ENCODE peak calls at places on chromosomes 2 and 18, in four cellular contexts. A, L, Z and G are unnamed samples.

GRCh38 chr18:76573325-76574025 is 78.4 kb upstream of the ZNF516 start:
- DNase-seq in A (no peak), Z (no peak), L (no peak), G (no peak)

GRCh38 chr2:62287895-62288589 is 92.1 kb downstream of the B3GNT2 start:
- DNase-seq in L (peak; percentile 76), A (no peak), Z (peak; percentile 73), G (peak; percentile 75)

GRCh38 chr2:29562896-29563295 is 358.5 kb downstream of the ALK start:
- DNase-seq in L (no peak), A (no peak), Z (no peak), G (no peak)

GRCh38 chr2:104890092-104890393 is 36.1 kb downstream of the POU3F3 start:
- DNase-seq in Z (no peak), A (no peak), L (no peak), G (no peak)

GRCh38 chr2:238251331-238251730 is 11.5 kb upstream of the HES6 start:
- DNase-seq in A (no peak), Z (peak; percentile 38), L (no peak), G (no peak)

GRCh38 chr2:44777542-44777941 is 164.0 kb upstream of the SIX3 start:
- DNase-seq in L (no peak), Z (no peak), A (no peak), G (no peak)

GRCh38 chr2:212922701-212923100 is 228.7 kb downstream of the IKZF2 start:
- DNase-seq in L (no peak), A (no peak), Z (no peak), G (no peak)

GRCh38 chr18:49980869-49981268 is 167.5 kb upstream of the ACAA2 start:
- DNase-seq in Z (no peak), L (no peak), A (no peak), G (no peak)

GRCh38 chr2:175275499-175275898 is 94.0 kb upstream of the ATP5MC3 start:
- DNase-seq in Z (no peak), L (no peak), A (no peak), G (no peak)

GRCh38 chr2:37653805-37654378 is 17.6 kb downstream of the CDC42EP3 start:
- DNase-seq in Z (peak; percentile 81), A (peak; percentile 82), L (no peak), G (no peak)

GRCh38 chr2:33216508-33217182 is 259.8 kb upstream of the RASGRP3 start:
- DNase-seq in Z (peak; percentile 79), L (peak; percentile 69), A (no peak), G (no peak)

GRCh38 chr18:6591491-6591890 is 138.0 kb upstream of the ARHGAP28 start:
- DNase-seq in L (no peak), A (no peak), Z (no peak), G (no peak)

GRCh38 chr2:218733615-218734021 is 23.0 kb downstream of the TTLL4 start:
- DNase-seq in Z (peak; percentile 75), A (no peak), L (peak; percentile 73), G (no peak)

GRCh38 chr2:101540518-101540917 is 65.6 kb upstream of the RFX8 start:
- DNase-seq in Z (no peak), L (no peak), A (no peak), G (no peak)

GRCh38 chr2:234003972-234004617 is 46.4 kb upstream of the SPP2 start:
- DNase-seq in L (no peak), A (no peak), Z (peak; percentile 76), G (no peak)

GRCh38 chr2:223563462-223563861 is 38.7 kb downstream of the SCG2 start:
- DNase-seq in A (no peak), Z (no peak), L (no peak), G (no peak)

GRCh38 chr2:67717692-67718091 is 320.6 kb downstream of the ETAA1 start:
- DNase-seq in Z (no peak), L (no peak), A (no peak), G (no peak)

GRCh38 chr18:906416-907170 is 1.9 kb downstream of the ADCYAP1 start:
- DNase-seq in L (no peak), A (no peak), Z (no peak), G (no peak)

GRCh38 chr2:150142561-150142960 is 344.9 kb downstream of the RND3 start:
- DNase-seq in A (no peak), L (no peak), Z (no peak), G (no peak)

GRCh38 chr2:112891333-112891950 is 19.5 kb upstream of the IL37 start:
- DNase-seq in L (no peak), A (no peak), Z (no peak), G (no peak)

GRCh38 chr2:111032721-111033532 is 87.8 kb upstream of the BCL2L11 start:
- DNase-seq in Z (no peak), A (no peak), L (no peak), G (no peak)

GRCh38 chr2:200929334-200930249 is 33.9 kb downstream of the ORC2 start:
- DNase-seq in A (no peak), L (no peak), Z (no peak), G (no peak)

GRCh38 chr18:33183136-33183535 is 257.4 kb downstream of the CCDC178 start:
- DNase-seq in L (no peak), A (no peak), Z (no peak), G (no peak)

GRCh38 chr2:149100739-149101699 is 62.5 kb downstream of the LYPD6B start:
- DNase-seq in L (no peak), Z (no peak), A (no peak), G (no peak)

GRCh38 chr2:183575481-183575880 is 451.2 kb downstream of the NUP35 start:
- DNase-seq in L (no peak), A (no peak), Z (no peak), G (no peak)

GRCh38 chr2:167293172-167293781 is 405.0 kb downstream of the XIRP2 start:
- DNase-seq in A (no peak), Z (peak; percentile 45), L (peak; percentile 61), G (no peak)

GRCh38 chr2:177143444-177143843 is 69.2 kb upstream of the HNRNPA3 start:
- DNase-seq in L (peak; percentile 82), A (no peak), Z (no peak), G (no peak)

GRCh38 chr18:12838178-12838634 is 45.8 kb downstream of the PTPN2 start:
- DNase-seq in A (peak; percentile 31), L (peak; percentile 70), Z (peak; percentile 55), G (no peak)

GRCh38 chr18:36711813-36712444 is 116.9 kb downstream of the TPGS2 start:
- DNase-seq in Z (no peak), A (no peak), L (no peak), G (no peak)

GRCh38 chr18:51191139-51191717 is 6.3 kb downstream of the MEX3C start:
- DNase-seq in Z (no peak), A (peak; percentile 38), L (no peak), G (no peak)

GRCh38 chr2:40403233-40403841 is 48.6 kb downstream of the SLC8A1 start:
- DNase-seq in L (no peak), Z (no peak), A (no peak), G (no peak)

GRCh38 chr2:189142893-189143759 is 36.4 kb downstream of the COL5A2 start:
- DNase-seq in A (peak; percentile 56), L (no peak), Z (no peak), G (no peak)

GRCh38 chr2:158732573-158733429 is 62.3 kb upstream of the DAPL1 start:
- DNase-seq in Z (no peak), A (no peak), L (no peak), G (no peak)

GRCh38 chr2:172861163-172861562 is 125.5 kb downstream of the RAPGEF4 start:
- DNase-seq in Z (no peak), A (no peak), L (no peak), G (no peak)

GRCh38 chr2:182522428-182522896 is 95.6 kb upstream of the PDE1A start:
- DNase-seq in A (no peak), L (no peak), Z (no peak), G (no peak)

DNA sequence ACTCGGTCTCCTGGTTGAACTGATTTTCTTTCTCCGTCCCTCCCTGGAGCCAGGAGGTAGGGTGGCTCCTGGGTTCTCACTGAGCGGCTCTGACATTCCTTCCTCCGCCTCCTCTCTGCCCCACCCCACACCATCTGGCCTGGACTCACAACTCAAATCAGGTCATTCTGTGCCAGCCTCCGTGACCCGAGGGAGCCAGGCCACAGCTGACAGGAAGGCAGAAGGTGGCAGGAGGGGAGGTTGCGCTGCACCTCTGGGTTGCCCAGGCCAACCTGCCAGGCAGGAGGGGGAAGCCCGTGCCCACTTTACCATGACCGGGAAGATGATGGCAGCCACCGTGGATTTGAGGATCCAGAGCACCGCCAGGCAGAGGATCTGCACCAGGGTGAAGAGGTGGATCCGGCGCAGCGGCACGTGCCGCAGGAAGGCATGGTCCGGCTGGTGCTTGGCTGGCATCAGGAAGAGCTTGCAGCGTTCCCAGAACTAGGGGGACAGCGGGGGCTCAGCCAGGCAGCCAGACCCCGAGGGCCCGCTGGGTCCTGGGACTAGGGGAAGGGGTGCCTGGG is 28.3 kb downstream of the MTHFD2 start:
- DNase-seq in L (no peak), A (no peak), Z (peak; percentile 77), G (no peak)
- H3K4me3 ChIP-seq in L (no peak overlapping the region), A (no peak overlapping the region), Z (no peak overlapping the region), G (no peak overlapping the region)

GRCh38 chr2:15890936-15891905 is 49.1 kb upstream of the MYCN start:
- DNase-seq in Z (no peak), A (no peak), L (no peak), G (no peak)
- H3K4me3 ChIP-seq in Z (no peak overlapping the region), A (no peak overlapping the region), L (no peak overlapping the region), G (no peak overlapping the region)

GRCh38 chr2:207625014-207625755 is at the start of gene METTL21A:
- DNase-seq in A (peak; percentile 94), Z (peak; percentile 90), L (peak; percentile 93), G (peak; percentile 88)

GRCh38 chr2:207619764-207620203 is 5.4 kb downstream of the METTL21A start:
- DNase-seq in A (peak; percentile 75), L (no peak), Z (no peak), G (no peak)

GRCh38 chr2:207617011-207617671 is 8.1 kb downstream of the METTL21A start:
- DNase-seq in L (no peak), A (no peak), Z (no peak), G (no peak)

GRCh38 chr2:207624170-207625013 is 802 bp downstream of the METTL21A start:
- DNase-seq in Z (peak; percentile 83), L (peak; percentile 78), A (peak; percentile 87), G (peak; percentile 83)

GRCh38 chr2:207621640-207622039 is 3.6 kb downstream of the METTL21A start:
- DNase-seq in L (no peak), A (no peak), Z (no peak), G (no peak)
- H3K4me3 ChIP-seq in L (no peak overlapping the region), A (peak overlapping the region; percentile 25), Z (no peak overlapping the region), G (no peak overlapping the region)

GRCh38 chr18:48943333-48943732 is 7.4 kb downstream of the SMAD7 start:
- DNase-seq in Z (no peak), A (no peak), L (no peak), G (peak; percentile 55)
- H3K4me3 ChIP-seq in Z (no peak overlapping the region), A (no peak overlapping the region), L (no peak overlapping the region), G (no peak overlapping the region)

GRCh38 chr2:120221616-120222015 is 1.6 kb downstream of the TMEM185B start:
- DNase-seq in Z (no peak), L (no peak), A (no peak), G (peak; percentile 10)
- H3K4me3 ChIP-seq in Z (no peak overlapping the region), L (no peak overlapping the region), A (peak overlapping the region; percentile 76), G (no peak overlapping the region)